ENCODE peak calls at places on chromosomes 1 and 21, in five cellular contexts. Z is GM10248, B is fibroblast of lung, W is foreskin keratinocyte, M is transverse colon. C is an unnamed sample.

GRCh38 chr21:33332143-33332542 is 7.4 kb downstream of the IFNAR1 start:
- DNase-seq in Z (peak; percentile 41), B (no peak), W (no peak), M (no peak), C (no peak)

GRCh38 chr1:39892611-39893595 is 8.8 kb downstream of the MYCL start:
- DNase-seq in W (peak; percentile 83), Z (no peak), B (peak; percentile 90), M (no peak), C (no peak)

GRCh38 chr21:24941316-24942185 is 665.7 kb downstream of the MRPL39 start:
- DNase-seq in Z (no peak), W (peak; percentile 83), B (peak; percentile 58), M (no peak), C (no peak)

GRCh38 chr1:170316270-170316669 is 170.5 kb downstream of the NTMT2 start:
- DNase-seq in Z (no peak), W (no peak), M (no peak), B (peak; percentile 47), C (no peak)

GRCh38 chr21:37758997-37759396 is 157.3 kb downstream of the KCNJ6 start:
- DNase-seq in W (peak; percentile 60), Z (peak; percentile 29), M (peak; percentile 42), B (peak; percentile 47), C (peak; percentile 67)

GRCh38 chr1:31335007-31335406 is 37.9 kb downstream of the FABP3 start:
- DNase-seq in M (no peak), W (peak; percentile 17), Z (peak; percentile 35), B (peak; percentile 23), C (no peak)

GRCh38 chr1:65150583-65151263 is 2.7 kb downstream of the AK4 start:
- DNase-seq in M (no peak), Z (no peak), W (no peak), B (no peak), C (no peak)

GRCh38 chr1:12031039-12031980 is 12.0 kb downstream of the MIIP start:
- DNase-seq in W (no peak), M (peak; percentile 26), Z (peak; percentile 71), B (no peak), C (peak; percentile 50)

GRCh38 chr1:64864018-64864945 is 102.1 kb downstream of the JAK1 start:
- DNase-seq in M (peak; percentile 78), Z (peak; percentile 84), B (no peak), W (no peak), C (peak; percentile 81)

GRCh38 chr1:27598902-27599528 is 4.9 kb downstream of the AHDC1 start:
- DNase-seq in W (no peak), Z (no peak), M (peak; percentile 48), B (peak; percentile 89), C (no peak)

GRCh38 chr1:206634365-206635079 is 814 bp upstream of the DYRK3 start:
- DNase-seq in M (peak; percentile 93), W (peak; percentile 79), B (peak; percentile 80), Z (peak; percentile 59), C (peak; percentile 93)

GRCh38 chr1:21657456-21658190 is 11.5 kb downstream of the RAP1GAP start:
- DNase-seq in M (no peak), B (no peak), W (no peak), Z (no peak), C (no peak)

GRCh38 chr1:63946866-63947491 is 173.2 kb downstream of the ROR1 start:
- DNase-seq in Z (no peak), W (peak; percentile 70), B (peak; percentile 53), M (peak; percentile 11), C (no peak)

GRCh38 chr21:34147835-34148804 is 74.7 kb downstream of the MRPS6 start:
- DNase-seq in M (no peak), W (peak; percentile 4), B (peak; percentile 69), Z (no peak), C (no peak)

GRCh38 chr1:1293618-1294249 is 13.5 kb downstream of the SCNN1D start:
- DNase-seq in W (no peak), Z (no peak), M (no peak), B (no peak), C (no peak)

GRCh38 chr1:46804926-46805325 is 6.1 kb downstream of the CYP4B1 start:
- DNase-seq in B (no peak), W (no peak), M (no peak), Z (no peak), C (no peak)

GRCh38 chr1:31681421-31681820 is 22.4 kb downstream of the COL16A1 start:
- DNase-seq in B (no peak), Z (no peak), W (no peak), M (no peak), C (no peak)

GRCh38 chr1:65469889-65470340 is 49.4 kb downstream of the LEPR start:
- DNase-seq in W (no peak), B (peak; percentile 65), M (no peak), Z (no peak), C (no peak)

GRCh38 chr1:244854175-244854574 is 10.2 kb downstream of the HNRNPU start:
- DNase-seq in B (no peak), Z (no peak), W (no peak), M (no peak), C (no peak)

GRCh38 chr1:93758842-93759515 is 77.3 kb upstream of the BCAR3 start:
- DNase-seq in B (peak; percentile 90), M (no peak), W (no peak), Z (no peak), C (peak; percentile 67)

GRCh38 chr1:241485554-241485992 is 34.0 kb downstream of the FH start:
- DNase-seq in B (peak; percentile 14), W (peak; percentile 18), Z (peak; percentile 26), M (no peak), C (no peak)
- TF ChIP-seq CTCF in B (peak; percentile 45), W (peak; percentile 60), Z (peak; percentile 48), M (peak; percentile 21), C (peak; percentile 29)

DNA sequence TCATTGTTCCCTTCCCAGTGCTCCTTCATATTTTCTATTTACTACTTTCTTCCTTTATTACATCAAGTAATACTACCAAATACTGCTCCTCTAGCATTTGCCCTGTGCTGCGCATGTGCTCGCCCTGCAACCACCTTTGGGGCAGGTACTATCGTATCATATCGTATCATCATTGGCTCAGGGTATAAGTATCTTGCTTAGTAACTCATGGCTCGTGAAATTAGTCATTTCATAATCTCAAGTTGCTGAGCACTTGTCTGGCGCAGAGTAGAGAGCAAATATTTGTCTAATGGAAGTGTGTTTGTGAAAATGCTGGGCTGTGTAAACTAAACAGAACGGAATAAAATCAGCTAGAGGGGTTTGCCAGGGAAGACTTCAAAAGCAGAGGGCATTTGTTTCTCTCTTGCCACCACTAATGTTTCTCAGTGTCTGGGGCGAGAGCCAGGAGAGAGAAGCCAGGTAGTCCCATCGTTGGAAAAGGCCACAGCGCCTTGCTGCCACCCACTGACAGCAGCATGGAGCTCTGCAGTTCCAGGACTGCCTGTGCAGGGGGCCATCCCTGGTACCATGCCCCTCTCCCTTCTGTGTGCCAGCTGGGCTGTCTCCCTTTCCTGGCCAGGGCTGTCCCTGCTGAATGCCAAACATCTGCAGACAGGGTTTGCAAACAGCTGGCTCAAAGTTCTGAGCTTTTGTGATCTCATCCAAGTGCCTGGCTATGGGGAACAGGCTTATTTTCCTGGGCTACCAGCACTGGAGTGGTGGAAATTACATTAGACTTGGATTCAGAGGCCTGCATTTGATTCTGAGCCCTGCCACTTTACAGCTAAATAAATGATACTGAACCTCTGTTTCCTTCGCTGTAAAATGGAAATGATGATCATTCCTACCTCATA is 19.9 kb upstream of the CPT2 start:
- DNase-seq in W (peak; percentile 11), M (peak; percentile 33), B (peak; percentile 57), Z (no peak), C (peak; percentile 86)
- TF ChIP-seq CTCF in W (peak; percentile 26), M (no peak), B (peak; percentile 35), Z (no peak), C (peak; percentile 43)

GRCh38 chr1:237804516-237804915 is 86.2 kb downstream of the ZP4 start:
- DNase-seq in M (no peak), W (no peak), Z (no peak), B (no peak), C (no peak)

GRCh38 chr1:237794071-237794470 is 96.7 kb downstream of the ZP4 start:
- DNase-seq in W (no peak), B (peak; percentile 26), M (no peak), Z (no peak), C (no peak)

GRCh38 chr1:237795558-237795957 is 95.2 kb downstream of the ZP4 start:
- DNase-seq in W (no peak), B (no peak), Z (no peak), M (no peak), C (no peak)

DNA sequence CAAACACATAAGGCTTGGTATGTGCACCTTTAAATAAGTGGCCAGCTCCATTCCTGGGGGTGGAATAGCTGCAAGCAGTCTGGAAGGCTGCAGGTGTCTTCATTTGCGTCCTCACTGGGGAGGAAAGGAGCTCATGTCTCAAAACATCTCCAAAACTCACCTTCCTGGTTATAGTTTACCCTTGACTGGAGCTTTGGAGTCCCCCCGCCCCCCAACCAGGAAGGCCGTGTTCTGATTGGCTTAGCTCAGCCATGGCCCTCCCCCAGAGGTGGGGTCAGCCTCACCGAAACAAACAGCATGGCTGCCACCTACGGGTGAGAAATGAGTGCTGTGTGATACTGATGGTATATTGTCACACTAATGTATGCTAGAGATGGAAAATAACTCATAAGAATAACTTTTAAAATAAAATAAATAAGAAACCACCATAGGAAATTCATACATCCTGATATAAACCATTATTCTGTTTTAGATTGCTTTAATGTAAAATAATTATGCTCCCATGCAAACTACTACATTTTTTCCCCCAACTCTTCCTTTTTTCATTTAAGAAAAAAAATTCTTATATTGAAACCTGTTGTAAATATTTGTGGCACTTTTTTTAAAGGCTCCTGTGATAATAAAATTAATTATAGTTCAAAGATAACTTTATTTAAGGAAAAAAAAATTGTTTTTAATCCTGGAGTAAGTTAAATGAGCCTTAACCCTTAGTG is 90.8 kb downstream of the ZP4 start:
- DNase-seq in Z (peak; percentile 37), B (no peak), M (peak; percentile 76), W (peak; percentile 34), C (peak; percentile 88)
- TF ChIP-seq CTCF in Z (peak; percentile 2), B (peak; percentile 24), M (peak; percentile 34), W (peak; percentile 57), C (peak; percentile 73)

DNA sequence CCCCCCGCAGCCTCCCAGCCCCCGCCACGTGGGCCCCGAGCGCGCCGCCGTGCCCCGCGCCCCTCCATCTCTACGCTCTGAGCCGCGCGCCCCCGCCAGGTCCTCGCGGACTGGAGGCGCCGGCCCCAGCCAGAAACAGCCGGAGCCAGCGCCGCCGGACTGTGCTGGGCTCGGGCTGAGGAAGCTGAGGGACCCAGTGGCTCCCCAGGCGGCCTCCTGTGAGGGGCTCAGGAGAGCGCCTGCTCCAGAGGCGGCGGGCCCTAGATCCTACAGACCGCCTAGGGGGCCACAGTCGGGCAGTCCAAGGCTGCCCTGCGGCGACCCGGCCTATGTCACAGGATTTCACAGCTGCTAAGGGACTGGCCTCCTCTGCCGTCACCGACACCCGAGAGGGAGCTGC is 82.1 kb downstream of the NENF start:
- DNase-seq in B (no peak), M (no peak), Z (no peak), W (no peak), C (no peak)
- TF ChIP-seq CTCF in B (no peak), M (no peak), Z (no peak), W (no peak), C (no peak)